ENCODE peak calls at places on chromosomes 12 and 14, in five cellular contexts. F is K562, V is GM12892, B is HCT116, M is gastrocnemius medialis. S is an unnamed sample.

GRCh38 chr14:70698288-70698687 is 56.6 kb downstream of the TTC9 start:
- DNase-seq in F (peak), V (no peak), B (no peak), M (no peak), S (no peak)

GRCh38 chr14:102659797-102660196 is 67.3 kb downstream of the RCOR1 start:
- DNase-seq in F (no peak), V (no peak), B (no peak), M (no peak), S (no peak)

GRCh38 chr14:57933363-57933762 is 67.5 kb upstream of the SLC35F4 start:
- DNase-seq in F (no peak), V (no peak), B (no peak), M (no peak), S (no peak)

GRCh38 chr12:14910090-14910915 is 24.6 kb upstream of the MGP start:
- DNase-seq in F (no peak), V (no peak), B (peak), M (no peak), S (no peak)

GRCh38 chr12:2271961-2272360 is 219.2 kb downstream of the CACNA1C start:
- DNase-seq in F (no peak), V (no peak), B (no peak), M (no peak), S (no peak)

GRCh38 chr12:14394317-14395058 is 29.0 kb downstream of the ATF7IP start:
- DNase-seq in F (peak), V (no peak), B (peak), M (no peak), S (peak)

GRCh38 chr12:91178139-91178561 is 4.5 kb downstream of the DCN start:
- DNase-seq in F (no peak), V (no peak), B (no peak), M (no peak), S (no peak)

GRCh38 chr14:76761198-76761848 is at the start of gene VASH1:
- DNase-seq in F (peak), V (peak), B (peak), M (no peak), S (peak)

GRCh38 chr12:80966001-80966400 is 28.3 kb upstream of the LIN7A start:
- DNase-seq in F (no peak), V (no peak), B (no peak), M (no peak), S (no peak)

GRCh38 chr14:99537399-99537798 is 56.2 kb downstream of the CCNK start:
- DNase-seq in F (no peak), V (no peak), B (no peak), M (no peak), S (no peak)

GRCh38 chr12:46332260-46332659 is 40.3 kb downstream of the SLC38A2 start:
- DNase-seq in F (no peak), V (no peak), B (no peak), M (no peak), S (no peak)

GRCh38 chr14:54225457-54225856 is 171.3 kb upstream of the CDKN3 start:
- DNase-seq in F (no peak), V (no peak), B (no peak), M (no peak), S (no peak)

GRCh38 chr12:38892090-38892786 is 13.2 kb downstream of the CPNE8 start:
- DNase-seq in F (no peak), V (no peak), B (no peak), M (no peak), S (no peak)

GRCh38 chr12:132561784-132562156 is 48.6 kb downstream of the LRCOL1 start:
- DNase-seq in F (peak), V (peak), B (no peak), M (no peak), S (no peak)

GRCh38 chr14:91947196-91948184 is at the start of gene FBLN5:
- DNase-seq in F (peak), V (no peak), B (no peak), M (peak), S (peak)

GRCh38 chr12:124498870-124499753 is 68.3 kb downstream of the NCOR2 start:
- DNase-seq in F (no peak), V (no peak), B (no peak), M (no peak), S (no peak)

GRCh38 chr12:78315018-78315417 is 484.3 kb downstream of the NAV3 start:
- DNase-seq in F (no peak), V (no peak), B (no peak), M (no peak), S (no peak)

GRCh38 chr12:107318804-107319535 is 225.6 kb upstream of the CRY1 start:
- DNase-seq in F (peak), V (no peak), B (no peak), M (no peak), S (peak)

GRCh38 chr12:51383281-51383905 is 7.8 kb downstream of the GALNT6 start:
- DNase-seq in F (no peak), V (no peak), B (no peak), M (no peak), S (no peak)

GRCh38 chr12:64610092-64610659 is at the start of gene RASSF3:
- DNase-seq in F (peak), V (peak), B (peak), M (peak), S (peak)

GRCh38 chr12:75933136-75933535 is 98.4 kb downstream of the PHLDA1 start:
- DNase-seq in F (no peak), V (no peak), B (peak), M (no peak), S (no peak)

GRCh38 chr12:109127533-109128242 is 11.3 kb downstream of the ACACB start:
- DNase-seq in F (no peak), V (no peak), B (no peak), M (peak), S (no peak)

GRCh38 chr12:122730215-122731014 is at the start of gene HCAR1:
- DNase-seq in F (no peak), V (no peak), B (no peak), M (no peak), S (no peak)

GRCh38 chr12:32918890-32919791 is 22.6 kb upstream of the PKP2 start:
- DNase-seq in F (peak), V (no peak), B (no peak), M (no peak), S (no peak)

GRCh38 chr14:95496690-95497241 is 19.7 kb downstream of the SYNE3 start:
- DNase-seq in F (no peak), V (no peak), B (no peak), M (no peak), S (no peak)

GRCh38 chr14:23433457-23433856 is 2.0 kb downstream of the MYH7 start:
- DNase-seq in F (no peak), V (no peak), B (no peak), M (no peak), S (no peak)

GRCh38 chr12:101619868-101620761 is 25.3 kb downstream of the MYBPC1 start:
- DNase-seq in F (no peak), V (no peak), B (no peak), M (no peak), S (peak)

GRCh38 chr14:99574099-99574880 is 29.7 kb downstream of the CCDC85C start:
- DNase-seq in F (no peak), V (no peak), B (no peak), M (no peak), S (peak)

GRCh38 chr12:111451232-111451631 is 45.5 kb downstream of the SH2B3 start:
- DNase-seq in F (no peak), V (no peak), B (no peak), M (no peak), S (no peak)

GRCh38 chr12:120961604-120962486 is 16.5 kb upstream of the HNF1A start:
- DNase-seq in F (no peak), V (no peak), B (no peak), M (no peak), S (peak)

GRCh38 chr12:57238854-57239554 is 9.5 kb downstream of the SHMT2 start:
- DNase-seq in F (peak), V (peak), B (peak), M (peak), S (peak)

DNA sequence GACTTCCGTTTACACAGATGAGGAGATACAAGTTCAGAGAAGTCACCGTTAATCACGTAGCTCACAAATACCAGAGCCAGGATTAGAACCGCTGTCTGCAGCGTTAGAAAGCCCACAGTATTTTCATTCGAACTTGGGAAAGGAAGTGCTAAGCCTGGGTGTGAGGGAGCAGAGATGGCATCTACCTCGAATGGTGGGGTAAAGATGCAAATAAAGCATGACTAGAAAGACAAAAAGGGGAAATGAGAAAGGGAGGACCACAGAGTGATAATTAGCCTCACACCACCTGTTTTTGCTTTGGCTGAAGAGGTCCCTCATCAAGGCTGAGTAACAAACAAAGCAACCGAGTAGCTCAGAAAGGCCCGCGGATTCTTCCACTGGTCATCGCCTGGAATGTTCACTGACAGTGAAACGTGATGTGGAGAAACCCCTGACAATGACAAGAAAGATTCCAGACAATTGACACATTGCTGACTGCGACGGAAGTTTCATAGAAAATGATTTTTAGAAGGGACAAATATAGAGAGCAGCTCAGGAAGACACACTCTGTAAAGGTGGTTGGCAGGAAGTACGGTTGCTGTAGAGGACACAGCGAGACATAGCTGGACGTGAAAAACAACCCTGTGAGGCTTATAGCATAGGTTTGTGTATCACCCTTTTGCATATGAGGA is 31.5 kb upstream of the BHLHE41 start:
- DNase-seq in F (no peak), V (peak), B (no peak), M (no peak), S (no peak)
- TF ChIP-seq POLR2A in F (no peak), V (peak), B (no peak), M (no peak), S (no peak)

DNA sequence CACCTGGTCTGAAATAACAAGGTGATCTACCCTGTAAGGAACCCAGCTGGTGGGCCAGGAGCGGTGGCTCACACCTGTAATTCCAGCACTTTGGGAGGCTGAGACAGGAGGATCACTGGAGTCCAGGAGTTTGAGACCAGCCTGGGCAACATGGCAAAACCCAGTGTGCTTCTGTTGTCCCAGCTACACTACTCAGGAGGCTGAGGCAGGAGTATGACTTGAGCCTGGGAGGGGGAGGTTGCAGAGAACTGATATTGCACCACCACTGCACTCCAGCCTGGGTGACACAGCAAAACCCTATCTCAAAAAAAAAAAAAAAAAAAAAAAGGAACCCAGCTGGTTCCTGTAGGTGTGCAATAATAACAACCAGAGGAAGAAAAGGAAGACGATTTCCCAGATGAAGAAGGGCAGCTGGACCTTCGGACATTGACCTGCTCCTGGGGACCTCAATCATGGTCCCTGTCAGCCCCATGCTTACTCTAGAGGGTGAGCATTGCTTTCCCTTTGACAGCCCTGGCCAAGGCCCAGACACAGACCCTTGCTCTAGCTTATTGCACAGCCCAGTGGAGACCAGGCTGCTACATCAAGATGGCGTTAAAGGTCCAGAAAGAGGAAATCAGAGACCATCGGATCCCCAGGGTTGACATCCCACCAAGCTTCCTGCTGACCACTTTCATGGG is 5.4 kb downstream of the FOS start:
- DNase-seq in F (peak), V (no peak), B (no peak), M (no peak), S (no peak)
- TF ChIP-seq POLR2A in F (no peak), V (no peak), B (no peak), M (no peak), S (no peak)

DNA sequence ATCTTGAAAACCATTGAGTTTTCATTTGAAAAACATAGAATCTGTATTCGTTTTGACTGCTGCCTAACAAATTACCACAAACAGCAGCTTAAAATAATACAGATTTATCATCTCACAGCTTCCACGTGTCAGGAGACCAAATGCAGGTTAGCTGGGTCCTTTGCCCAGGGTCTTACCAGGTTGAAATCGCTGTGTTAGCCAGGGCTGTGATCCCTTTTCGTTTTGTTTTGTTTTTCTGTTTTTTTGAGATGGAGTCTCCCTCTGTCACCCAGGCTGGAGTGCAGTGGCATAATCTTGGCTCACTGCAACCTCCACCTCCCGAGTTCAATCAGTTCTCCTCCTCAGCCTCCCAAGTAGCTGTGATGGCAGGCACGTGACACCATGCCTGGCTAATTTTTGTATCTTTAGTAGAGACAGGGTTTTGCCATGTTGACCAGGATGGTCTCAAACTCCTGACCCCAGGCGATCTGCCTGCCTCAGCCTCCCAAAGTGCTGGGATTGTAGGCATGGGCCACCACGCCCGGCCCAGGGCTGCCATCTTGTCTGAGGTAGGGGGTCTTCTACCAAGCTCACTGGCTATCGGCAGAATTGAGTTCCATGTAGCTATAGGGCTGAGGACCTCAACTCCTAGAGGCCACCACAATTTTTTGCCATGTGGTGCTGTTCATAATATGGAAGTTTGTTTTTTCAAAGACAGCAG is 115.8 kb downstream of the EGLN3 start:
- DNase-seq in F (no peak), V (no peak), B (no peak), M (no peak), S (no peak)
- TF ChIP-seq POLR2A in F (no peak), V (no peak), B (no peak), M (no peak), S (no peak)

GRCh38 chr14:50312734-50313054 is 570 bp downstream of the DMAC2L start:
- DNase-seq in F (no peak), V (no peak), B (no peak), M (no peak), S (peak)
- TF ChIP-seq POLR2A in F (no peak), V (peak), B (no peak), M (no peak), S (no peak)

DNA sequence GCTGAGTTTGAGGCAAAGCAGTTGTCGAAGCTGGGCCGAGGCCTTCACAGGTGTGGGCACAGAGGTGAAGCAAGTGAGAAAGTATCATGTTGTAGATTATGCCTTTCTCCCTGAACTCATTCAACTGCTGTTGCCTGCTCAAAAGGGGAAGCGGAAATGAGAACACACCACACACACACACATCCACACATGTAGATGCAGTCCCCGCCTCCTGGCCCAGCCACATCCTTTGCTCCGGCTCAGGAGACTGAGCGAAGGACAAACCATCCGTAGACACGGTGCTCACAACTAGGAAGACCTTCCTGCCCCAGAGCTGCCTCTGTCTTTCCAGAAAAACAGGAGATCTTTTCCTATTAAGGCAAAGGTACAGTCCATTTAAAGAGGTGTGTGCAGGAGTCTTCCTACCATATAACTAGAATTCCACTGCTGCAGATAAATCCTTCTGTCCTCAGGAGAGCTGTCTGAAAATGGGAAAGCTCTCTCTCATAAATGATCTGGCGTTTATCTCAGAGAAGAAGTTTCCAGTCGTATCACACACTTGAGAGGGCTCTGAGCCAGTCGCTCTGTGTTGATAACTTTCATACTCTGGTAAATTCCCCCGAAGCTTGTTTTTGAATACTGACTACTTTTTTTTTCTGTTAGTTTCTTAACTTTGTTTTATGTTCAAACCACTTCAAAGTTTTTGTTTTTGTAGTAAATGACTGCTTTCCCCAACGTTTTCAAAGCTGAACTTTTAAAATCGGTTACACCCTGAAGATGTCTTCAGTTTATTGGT is at the start of gene TESPA1:
- DNase-seq in F (no peak), V (peak), B (no peak), M (peak), S (peak)
- TF ChIP-seq POLR2A in F (no peak), V (peak), B (no peak), M (no peak), S (no peak)

DNA sequence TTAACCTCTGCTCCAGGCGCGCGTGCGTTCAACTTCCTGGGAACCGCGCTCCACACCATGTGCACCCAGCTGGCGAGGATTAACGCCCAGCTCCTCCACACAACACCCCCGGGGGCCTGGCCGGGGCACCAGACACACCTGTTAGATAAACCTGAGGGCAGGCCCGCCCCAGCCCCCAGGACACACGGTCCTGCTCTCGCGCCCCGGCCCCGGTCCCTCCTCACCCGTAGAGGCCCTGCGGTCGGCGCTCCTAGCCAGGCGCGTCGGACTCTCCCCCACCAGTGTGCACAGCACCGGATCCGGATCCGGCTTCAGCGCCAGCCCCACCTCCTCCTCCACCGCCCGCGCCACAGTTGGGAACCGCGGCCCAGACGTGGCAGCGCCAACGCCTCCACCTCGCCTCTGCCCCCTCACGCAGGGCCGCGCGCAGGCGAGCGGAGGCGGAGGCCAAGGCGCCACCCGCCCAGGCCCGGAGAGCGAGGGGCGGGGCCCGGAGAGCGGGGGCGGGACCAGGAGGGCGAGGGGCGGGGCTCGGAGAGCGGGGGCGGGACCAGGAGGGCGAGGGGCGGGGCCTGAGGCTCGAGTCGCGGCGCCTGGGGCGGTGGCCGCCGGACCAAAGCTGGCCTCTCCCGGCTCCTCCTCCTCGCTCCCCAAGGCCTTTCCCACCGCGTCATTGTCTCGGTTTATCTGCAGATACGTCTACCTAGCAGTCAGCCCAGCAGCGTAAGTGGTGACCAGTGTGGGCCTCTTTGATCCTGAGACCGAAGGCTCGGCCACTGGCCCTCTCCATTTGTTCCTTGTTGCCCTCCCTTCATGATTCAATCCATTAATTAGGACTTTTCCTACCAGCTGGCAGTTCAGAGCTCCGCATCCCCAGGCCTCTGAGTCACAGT is at the start of gene GNPNAT1:
- DNase-seq in F (peak), V (peak), B (peak), M (peak), S (peak)
- TF ChIP-seq POLR2A in F (peak), V (peak), B (peak), M (peak), S (peak)

GRCh38 chr12:79561401-79562132 is 129.2 kb downstream of the PAWR start:
- DNase-seq in F (no peak), V (no peak), B (no peak), M (no peak), S (no peak)

GRCh38 chr12:79563021-79563739 is 127.6 kb downstream of the PAWR start:
- DNase-seq in F (no peak), V (no peak), B (no peak), M (no peak), S (no peak)

GRCh38 chr12:79569679-79570078 is 121.1 kb downstream of the PAWR start:
- DNase-seq in F (no peak), V (no peak), B (no peak), M (no peak), S (no peak)

GRCh38 chr12:79567164-79567563 is 123.6 kb downstream of the PAWR start:
- DNase-seq in F (no peak), V (no peak), B (no peak), M (no peak), S (no peak)

DNA sequence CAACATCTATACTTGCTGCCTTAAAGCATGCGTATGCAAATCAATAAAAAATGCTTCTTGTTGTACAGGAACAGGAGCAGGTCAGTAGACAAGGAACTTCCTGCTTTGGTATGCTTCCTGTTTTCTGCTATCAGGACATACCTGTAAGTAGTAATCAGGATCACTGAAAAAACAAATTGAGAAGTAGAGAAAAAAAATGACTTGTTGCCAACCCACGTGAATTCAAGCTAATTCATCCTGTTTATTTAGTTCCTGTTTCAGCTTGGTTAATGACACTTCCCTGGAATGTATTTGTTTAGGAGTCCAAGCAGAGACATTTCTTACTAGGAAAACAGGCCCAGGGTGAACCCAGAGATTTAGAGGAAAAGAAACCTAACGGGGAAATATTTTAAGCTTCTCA is 124.3 kb downstream of the PAWR start:
- DNase-seq in F (no peak), V (no peak), B (no peak), M (no peak), S (peak)
- TF ChIP-seq POLR2A in F (no peak), V (no peak), B (no peak), M (no peak), S (no peak)

GRCh38 chr12:7129647-7130536 is at the start of gene CLSTN3:
- DNase-seq in F (peak), V (peak), B (no peak), M (peak), S (peak)
- TF ChIP-seq POLR2A in F (peak), V (no peak), B (no peak), M (peak), S (peak)

S was measured in prostate gland.